ENCODE peak calls at places on chromosomes 7 and 10, in four cellular contexts. N is pancreas, L is GM23248, T is AG04450. U is an unnamed sample.
A peak's percentile ranks its signal among the peaks of the same experiment; 100 is the strongest.

GRCh38 chr7:1136841-1137516 is 23.0 kb downstream of the ZFAND2A start:
- DNase-seq in N (peak; percentile 32), L (peak; percentile 19), T (no peak), U (no peak)

GRCh38 chr7:83947260-83947659 is 247.3 kb downstream of the SEMA3A start:
- DNase-seq in N (no peak), L (peak; percentile 22), T (no peak), U (no peak)

GRCh38 chr10:52318136-52318810 is 4.2 kb downstream of the DKK1 start:
- DNase-seq in N (no peak), L (peak; percentile 48), T (no peak), U (no peak)

GRCh38 chr7:539731-540411 is 20.2 kb upstream of the PDGFA start:
- DNase-seq in N (no peak), L (peak; percentile 33), T (no peak), U (peak; percentile 95)

GRCh38 chr10:33653584-33654367 is 319.3 kb upstream of the NRP1 start:
- DNase-seq in N (no peak), L (peak; percentile 85), T (no peak), U (no peak)

GRCh38 chr10:69362471-69362954 is 54.2 kb downstream of the TACR2 start:
- DNase-seq in N (no peak), L (peak; percentile 93), T (peak; percentile 45), U (peak; percentile 63)

GRCh38 chr7:40571796-40572195 is 437.0 kb downstream of the SUGCT start:
- DNase-seq in N (no peak), L (peak; percentile 86), T (no peak), U (no peak)

GRCh38 chr7:13117103-13117502 is 429.7 kb downstream of the ARL4A start:
- DNase-seq in N (no peak), L (peak; percentile 46), T (no peak), U (peak; percentile 9)

GRCh38 chr10:56139405-56139804 is 221.7 kb downstream of the ZWINT start:
- DNase-seq in N (no peak), L (no peak), T (no peak), U (no peak)

GRCh38 chr10:80968903-80969302 is 431.2 kb downstream of the SH2D4B start:
- DNase-seq in N (no peak), L (no peak), T (no peak), U (no peak)

GRCh38 chr10:13711281-13711680 is 124.5 kb downstream of the PRPF18 start:
- DNase-seq in N (no peak), L (no peak), T (no peak), U (no peak)

GRCh38 chr7:69067397-69067796 is 530.9 kb upstream of the AUTS2 start:
- DNase-seq in N (no peak), L (peak; percentile 1), T (no peak), U (no peak)

GRCh38 chr7:128836729-128837348 is 6.6 kb downstream of the FLNC start:
- DNase-seq in N (no peak), L (no peak), T (no peak), U (no peak)

GRCh38 chr7:7369134-7369533 is 166.5 kb downstream of the COL28A1 start:
- DNase-seq in N (no peak), L (peak; percentile 23), T (no peak), U (no peak)

GRCh38 chr7:154096-154835 is 38.1 kb upstream of the FAM20C start:
- DNase-seq in N (peak; percentile 52), L (no peak), T (no peak), U (peak; percentile 28)

GRCh38 chr7:107090452-107090851 is 45.9 kb downstream of the PRKAR2B start:
- DNase-seq in N (no peak), L (no peak), T (no peak), U (no peak)

GRCh38 chr10:121578965-121579364 is 19.3 kb downstream of the FGFR2 start:
- DNase-seq in N (no peak), L (no peak), T (no peak), U (no peak)

GRCh38 chr7:93574646-93575554 is at the start of gene CALCR:
- DNase-seq in N (peak; percentile 57), L (peak; percentile 8), T (no peak), U (no peak)

GRCh38 chr10:77120012-77120411 is 517.6 kb downstream of the KCNMA1 start:
- DNase-seq in N (no peak), L (no peak), T (no peak), U (no peak)

GRCh38 chr7:130912910-130913720 is 179.1 kb upstream of the KLF14 start:
- DNase-seq in N (no peak), L (peak; percentile 99), T (peak; percentile 95), U (peak; percentile 86)

GRCh38 chr10:63767512-63767911 is 246.3 kb downstream of the REEP3 start:
- DNase-seq in N (no peak), L (peak; percentile 53), T (no peak), U (no peak)

GRCh38 chr10:61836888-61837747 is 64.4 kb upstream of the ARID5B start:
- DNase-seq in N (no peak), L (peak; percentile 72), T (peak; percentile 43), U (no peak)

GRCh38 chr10:97278491-97278989 is 13.9 kb downstream of the ARHGAP19 start:
- DNase-seq in N (no peak), L (peak; percentile 82), T (peak; percentile 79), U (no peak)

GRCh38 chr7:131556055-131556911 is at the start of gene PODXL:
- DNase-seq in N (peak; percentile 90), L (peak; percentile 82), T (no peak), U (peak; percentile 67)

GRCh38 chr7:101916876-101917275 is 99.5 kb downstream of the CUX1 start:
- DNase-seq in N (no peak), L (no peak), T (no peak), U (no peak)

GRCh38 chr7:107118109-107118900 is 50.5 kb upstream of the HBP1 start:
- DNase-seq in N (no peak), L (peak; percentile 54), T (no peak), U (no peak)

GRCh38 chr10:127012769-127013152 is 107.5 kb downstream of the DOCK1 start:
- DNase-seq in N (peak; percentile 89), L (peak; percentile 21), T (no peak), U (peak; percentile 92)

GRCh38 chr10:70035531-70035930 is 17.1 kb upstream of the MACROH2A2 start:
- DNase-seq in N (no peak), L (no peak), T (no peak), U (no peak)

GRCh38 chr7:138170959-138171703 is 94.9 kb downstream of the AKR1D1 start:
- DNase-seq in N (no peak), L (no peak), T (no peak), U (no peak)

GRCh38 chr7:138170298-138170697 is 94.0 kb downstream of the AKR1D1 start:
- DNase-seq in N (no peak), L (no peak), T (no peak), U (no peak)

GRCh38 chr7:138167869-138168296 is 91.6 kb downstream of the AKR1D1 start:
- DNase-seq in N (no peak), L (no peak), T (no peak), U (no peak)

GRCh38 chr7:138167222-138167621 is 91.0 kb downstream of the AKR1D1 start:
- DNase-seq in N (no peak), L (no peak), T (no peak), U (no peak)

GRCh38 chr7:138169441-138169851 is 93.2 kb downstream of the AKR1D1 start:
- DNase-seq in N (no peak), L (no peak), T (no peak), U (no peak)
- H3K9me3 ChIP-seq in N (no peaks in the 10 kb centered on the region), L (no peaks in the 10 kb centered on the region), T (peaks cover 8% of the 10 kb centered on the region), U (peaks cover 8% of the 10 kb centered on the region)

DNA sequence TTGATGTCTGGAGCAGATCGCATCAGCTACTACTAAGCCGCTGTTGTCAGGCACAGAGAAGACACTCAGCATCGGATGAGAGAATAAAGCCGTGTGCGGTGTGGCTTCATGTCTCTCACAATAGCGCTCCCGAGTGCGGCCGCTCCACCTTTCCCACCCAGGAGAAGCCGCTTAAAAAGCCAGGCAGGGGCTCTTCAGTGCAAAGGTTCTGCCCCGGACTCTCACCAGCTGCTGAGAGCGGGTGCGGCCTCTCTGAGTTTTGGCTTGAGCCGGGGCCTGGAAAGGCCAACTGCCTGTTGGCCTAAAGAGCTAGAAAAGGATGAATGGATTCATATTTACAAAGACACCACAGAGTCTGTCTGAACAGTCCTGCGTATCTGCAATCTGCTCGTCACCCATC is 600.6 kb downstream of the DNAJB6 start:
- DNase-seq in N (no peak), L (no peak), T (no peak), U (no peak)
- H3K9me3 ChIP-seq in N (no peaks in the 10 kb centered on the region), L (no peaks in the 10 kb centered on the region), T (peaks cover 79% of the 10 kb centered on the region), U (peaks cover 7% of the 10 kb centered on the region)

DNA sequence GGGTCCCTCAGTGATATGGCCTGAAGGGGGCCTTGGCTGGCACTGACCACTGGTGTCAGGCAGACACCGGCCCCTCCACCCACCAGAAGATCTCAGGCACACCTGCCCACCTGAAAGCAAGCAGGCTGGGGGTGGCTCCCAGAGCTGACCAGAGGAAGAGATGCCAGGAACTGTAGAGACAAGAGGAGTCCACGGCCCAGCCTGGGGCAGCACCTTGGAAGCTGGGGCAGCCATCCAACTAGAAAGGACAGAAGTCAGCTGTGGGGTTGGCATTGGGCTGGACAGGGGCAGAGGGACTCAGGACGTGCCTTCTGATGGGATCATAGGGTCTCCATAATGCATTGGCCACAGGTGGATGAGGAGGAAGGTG is 144.3 kb downstream of the ZNF248 start:
- DNase-seq in N (no peak), L (no peak), T (no peak), U (no peak)
- H3K9me3 ChIP-seq in N (no peaks in the 10 kb centered on the region), L (no peaks in the 10 kb centered on the region), T (peaks cover 38% of the 10 kb centered on the region), U (peaks cover 20% of the 10 kb centered on the region)

GRCh38 chr10:18571076-18571475 is 80.3 kb downstream of the NSUN6 start:
- DNase-seq in N (no peak), L (no peak), T (no peak), U (no peak)

GRCh38 chr10:18577823-18578685 is 73.3 kb downstream of the NSUN6 start:
- DNase-seq in N (no peak), L (no peak), T (no peak), U (no peak)

GRCh38 chr10:18576586-18576985 is 74.8 kb downstream of the NSUN6 start:
- DNase-seq in N (no peak), L (no peak), T (no peak), U (no peak)

GRCh38 chr10:18571780-18572179 is 79.6 kb downstream of the NSUN6 start:
- DNase-seq in N (no peak), L (no peak), T (no peak), U (no peak)

GRCh38 chr10:18572959-18573561 is 78.3 kb downstream of the NSUN6 start:
- DNase-seq in N (no peak), L (no peak), T (no peak), U (no peak)
- H3K9me3 ChIP-seq in N (no peaks in the 10 kb centered on the region), L (no peaks in the 10 kb centered on the region), T (peaks cover 17% of the 10 kb centered on the region), U (peaks cover 12% of the 10 kb centered on the region)

GRCh38 chr7:57432583-57432982 is 17.4 kb upstream of the ZNF716 start:
- DNase-seq in N (no peak), L (no peak), T (no peak), U (no peak)
- H3K9me3 ChIP-seq in N (no peaks in the 10 kb centered on the region), L (no peaks in the 10 kb centered on the region), T (peaks cover 21% of the 10 kb centered on the region), U (peaks cover 50% of the 10 kb centered on the region)

GRCh38 chr10:5136468-5137087 is 42.4 kb downstream of the AKR1C3 start:
- DNase-seq in N (no peak), L (no peak), T (no peak), U (no peak)
- H3K9me3 ChIP-seq in N (no peaks in the 10 kb centered on the region), L (no peaks in the 10 kb centered on the region), T (peaks cover 3% of the 10 kb centered on the region), U (peaks cover 20% of the 10 kb centered on the region)

DNA sequence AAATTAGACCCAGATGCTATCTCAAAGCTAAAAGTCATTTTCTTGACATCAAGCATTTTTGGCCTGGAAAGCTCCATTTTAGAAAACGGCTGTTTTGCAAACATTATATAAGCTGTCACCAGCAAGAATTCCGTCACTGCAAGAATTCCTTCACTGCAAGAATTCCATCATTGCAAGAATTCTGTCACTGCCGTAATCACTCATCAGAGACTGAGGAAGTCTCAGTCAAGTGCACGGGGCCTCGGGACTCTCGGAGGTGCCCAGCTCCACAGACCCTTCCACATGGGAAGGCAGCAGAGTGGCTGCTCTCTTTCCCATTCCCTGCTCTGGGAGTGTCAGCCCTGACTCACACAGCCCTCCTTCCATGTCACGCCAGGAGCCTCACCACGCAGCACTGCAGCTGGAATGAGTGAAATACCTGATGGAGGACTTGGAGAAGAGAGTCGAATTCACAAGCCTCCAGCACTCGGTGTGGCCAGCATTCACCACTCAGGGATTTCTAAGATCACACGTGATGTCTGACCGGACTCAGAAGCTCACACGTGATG is 168.3 kb downstream of the PTPRN2 start:
- DNase-seq in N (no peak), L (no peak), T (no peak), U (no peak)
- H3K9me3 ChIP-seq in N (no peaks in the 10 kb centered on the region), L (no peaks in the 10 kb centered on the region), T (peaks cover 71% of the 10 kb centered on the region), U (no peaks in the 10 kb centered on the region)